ENCODE peak calls at places on chromosomes 3 and 15, in seven cellular contexts. One of them, this sample, is unnamed.

GRCh38 chr15:28922712-28923012 is 36.9 kb downstream of the APBA2 start:
- DNase-seq in stimulated activated CD4-positive, alpha-beta T cell treated with anti-CD3 and anti-CD28 coated beads, Interleukin-15, amount 100 ng/mL, for 1 hour: no peak
- DNase-seq in GM12864: no peak
- DNase-seq in RWPE1: no peak
- DNase-seq in mesothelial cell of epicardium: no peak
- DNase-seq in hypothalamus: no peak
- DNase-seq in cardiac fibroblast: no peak
- DNase-seq in this sample: no peak

GRCh38 chr3:184678317-184679055 is 33.4 kb downstream of the MAGEF1 start:
- DNase-seq in stimulated activated CD4-positive, alpha-beta T cell treated with anti-CD3 and anti-CD28 coated beads, Interleukin-15, amount 100 ng/mL, for 1 hour: no peak
- DNase-seq in GM12864: no peak
- DNase-seq in RWPE1: no peak
- DNase-seq in mesothelial cell of epicardium: no peak
- DNase-seq in hypothalamus: no peak
- DNase-seq in cardiac fibroblast: no peak
- DNase-seq in this sample: no peak

GRCh38 chr15:82098674-82099073 is 52.9 kb upstream of the MEX3B start:
- DNase-seq in stimulated activated CD4-positive, alpha-beta T cell treated with anti-CD3 and anti-CD28 coated beads, Interleukin-15, amount 100 ng/mL, for 1 hour: no peak
- DNase-seq in GM12864: no peak
- DNase-seq in RWPE1: no peak
- DNase-seq in mesothelial cell of epicardium: no peak
- DNase-seq in hypothalamus: no peak
- DNase-seq in cardiac fibroblast: no peak
- DNase-seq in this sample: no peak

GRCh38 chr3:100695696-100696095 is 13.6 kb upstream of the TFG start:
- DNase-seq in stimulated activated CD4-positive, alpha-beta T cell treated with anti-CD3 and anti-CD28 coated beads, Interleukin-15, amount 100 ng/mL, for 1 hour: no peak
- DNase-seq in GM12864: no peak
- DNase-seq in RWPE1: no peak
- DNase-seq in mesothelial cell of epicardium: no peak
- DNase-seq in hypothalamus: no peak
- DNase-seq in cardiac fibroblast: no peak
- DNase-seq in this sample: no peak

GRCh38 chr3:36372534-36372935 is 7.8 kb upstream of the STAC start:
- DNase-seq in stimulated activated CD4-positive, alpha-beta T cell treated with anti-CD3 and anti-CD28 coated beads, Interleukin-15, amount 100 ng/mL, for 1 hour: no peak
- DNase-seq in GM12864: no peak
- DNase-seq in RWPE1: peak; percentile 41
- DNase-seq in mesothelial cell of epicardium: no peak
- DNase-seq in hypothalamus: no peak
- DNase-seq in cardiac fibroblast: peak; percentile 60
- DNase-seq in this sample: no peak

GRCh38 chr15:58980351-58980939 is 7.0 kb upstream of the RNF111 start:
- DNase-seq in stimulated activated CD4-positive, alpha-beta T cell treated with anti-CD3 and anti-CD28 coated beads, Interleukin-15, amount 100 ng/mL, for 1 hour: no peak
- DNase-seq in GM12864: peak; percentile 46
- DNase-seq in RWPE1: peak; percentile 35
- DNase-seq in mesothelial cell of epicardium: no peak
- DNase-seq in hypothalamus: no peak
- DNase-seq in cardiac fibroblast: peak; percentile 72
- DNase-seq in this sample: no peak

GRCh38 chr3:65676592-65676991 is 362.1 kb downstream of the MAGI1 start:
- DNase-seq in stimulated activated CD4-positive, alpha-beta T cell treated with anti-CD3 and anti-CD28 coated beads, Interleukin-15, amount 100 ng/mL, for 1 hour: no peak
- DNase-seq in GM12864: no peak
- DNase-seq in RWPE1: no peak
- DNase-seq in mesothelial cell of epicardium: no peak
- DNase-seq in hypothalamus: no peak
- DNase-seq in cardiac fibroblast: no peak
- DNase-seq in this sample: no peak

GRCh38 chr3:32347286-32348125 is 44.1 kb upstream of the CMTM7 start:
- DNase-seq in stimulated activated CD4-positive, alpha-beta T cell treated with anti-CD3 and anti-CD28 coated beads, Interleukin-15, amount 100 ng/mL, for 1 hour: no peak
- DNase-seq in GM12864: no peak
- DNase-seq in RWPE1: no peak
- DNase-seq in mesothelial cell of epicardium: no peak
- DNase-seq in hypothalamus: no peak
- DNase-seq in cardiac fibroblast: peak; percentile 22
- DNase-seq in this sample: no peak

GRCh38 chr3:184814214-184814613 is 2.2 kb downstream of the VPS8 start:
- DNase-seq in stimulated activated CD4-positive, alpha-beta T cell treated with anti-CD3 and anti-CD28 coated beads, Interleukin-15, amount 100 ng/mL, for 1 hour: no peak
- DNase-seq in GM12864: no peak
- DNase-seq in RWPE1: no peak
- DNase-seq in mesothelial cell of epicardium: no peak
- DNase-seq in hypothalamus: no peak
- DNase-seq in cardiac fibroblast: peak; percentile 19
- DNase-seq in this sample: peak; percentile 8

GRCh38 chr15:61749169-61749568 is 311.1 kb downstream of the VPS13C start:
- DNase-seq in stimulated activated CD4-positive, alpha-beta T cell treated with anti-CD3 and anti-CD28 coated beads, Interleukin-15, amount 100 ng/mL, for 1 hour: no peak
- DNase-seq in GM12864: no peak
- DNase-seq in RWPE1: peak; percentile 93
- DNase-seq in mesothelial cell of epicardium: no peak
- DNase-seq in hypothalamus: no peak
- DNase-seq in cardiac fibroblast: no peak
- DNase-seq in this sample: no peak

GRCh38 chr3:151431940-151432339 is 28.9 kb downstream of the IGSF10 start:
- DNase-seq in stimulated activated CD4-positive, alpha-beta T cell treated with anti-CD3 and anti-CD28 coated beads, Interleukin-15, amount 100 ng/mL, for 1 hour: no peak
- DNase-seq in GM12864: no peak
- DNase-seq in RWPE1: no peak
- DNase-seq in mesothelial cell of epicardium: no peak
- DNase-seq in hypothalamus: no peak
- DNase-seq in cardiac fibroblast: peak; percentile 77
- DNase-seq in this sample: no peak

GRCh38 chr15:66765478-66766281 is 63.6 kb downstream of the SMAD6 start:
- DNase-seq in stimulated activated CD4-positive, alpha-beta T cell treated with anti-CD3 and anti-CD28 coated beads, Interleukin-15, amount 100 ng/mL, for 1 hour: no peak
- DNase-seq in GM12864: peak; percentile 4
- DNase-seq in RWPE1: peak; percentile 82
- DNase-seq in mesothelial cell of epicardium: peak; percentile 84
- DNase-seq in hypothalamus: no peak
- DNase-seq in cardiac fibroblast: no peak
- DNase-seq in this sample: peak; percentile 69

GRCh38 chr15:52011711-52012144 is 7.3 kb upstream of the MAPK6 start:
- DNase-seq in stimulated activated CD4-positive, alpha-beta T cell treated with anti-CD3 and anti-CD28 coated beads, Interleukin-15, amount 100 ng/mL, for 1 hour: no peak
- DNase-seq in GM12864: no peak
- DNase-seq in RWPE1: no peak
- DNase-seq in mesothelial cell of epicardium: no peak
- DNase-seq in hypothalamus: peak; percentile 8
- DNase-seq in cardiac fibroblast: peak; percentile 63
- DNase-seq in this sample: no peak

GRCh38 chr15:89825264-89825940 is 10.8 kb upstream of the ANPEP start:
- DNase-seq in stimulated activated CD4-positive, alpha-beta T cell treated with anti-CD3 and anti-CD28 coated beads, Interleukin-15, amount 100 ng/mL, for 1 hour: no peak
- DNase-seq in GM12864: no peak
- DNase-seq in RWPE1: no peak
- DNase-seq in mesothelial cell of epicardium: no peak
- DNase-seq in hypothalamus: no peak
- DNase-seq in cardiac fibroblast: no peak
- DNase-seq in this sample: no peak

GRCh38 chr3:23600178-23600577 is 205.6 kb upstream of the UBE2E1 start:
- DNase-seq in stimulated activated CD4-positive, alpha-beta T cell treated with anti-CD3 and anti-CD28 coated beads, Interleukin-15, amount 100 ng/mL, for 1 hour: no peak
- DNase-seq in GM12864: no peak
- DNase-seq in RWPE1: peak; percentile 33
- DNase-seq in mesothelial cell of epicardium: no peak
- DNase-seq in hypothalamus: no peak
- DNase-seq in cardiac fibroblast: peak; percentile 96
- DNase-seq in this sample: no peak

GRCh38 chr3:30600572-30600971 is 5.8 kb upstream of the TGFBR2 start:
- DNase-seq in stimulated activated CD4-positive, alpha-beta T cell treated with anti-CD3 and anti-CD28 coated beads, Interleukin-15, amount 100 ng/mL, for 1 hour: no peak
- DNase-seq in GM12864: no peak
- DNase-seq in RWPE1: no peak
- DNase-seq in mesothelial cell of epicardium: no peak
- DNase-seq in hypothalamus: no peak
- DNase-seq in cardiac fibroblast: no peak
- DNase-seq in this sample: no peak